ENCODE peak calls at places on chromosomes 5 and 9, in eight cellular contexts. One of them, this sample, is unnamed.

GRCh38 chr5:79025054-79025465 is 40.0 kb upstream of the ARSB start:
- DNase-seq in thoracic aorta: no peak
- DNase-seq in stomach: peak; percentile 58
- DNase-seq in SJSA1: peak; percentile 63
- DNase-seq in naive thymus-derived CD8-positive, alpha-beta T cell: peak; percentile 33
- DNase-seq in neuronal stem cell: peak; percentile 70
- DNase-seq in OCI-M1: peak; percentile 77
- DNase-seq in left cardiac atrium: peak; percentile 47
- DNase-seq in this sample: no peak

GRCh38 chr5:2750758-2751464 is 566 bp downstream of the IRX2 start:
- DNase-seq in thoracic aorta: no peak
- DNase-seq in stomach: no peak
- DNase-seq in SJSA1: peak; percentile 56
- DNase-seq in naive thymus-derived CD8-positive, alpha-beta T cell: no peak
- DNase-seq in neuronal stem cell: no peak
- DNase-seq in OCI-M1: no peak
- DNase-seq in left cardiac atrium: no peak
- DNase-seq in this sample: no peak

GRCh38 chr9:134268308-134268724 is 57.9 kb upstream of the RXRA start:
- DNase-seq in thoracic aorta: no peak
- DNase-seq in stomach: peak; percentile 42
- DNase-seq in SJSA1: no peak
- DNase-seq in naive thymus-derived CD8-positive, alpha-beta T cell: no peak
- DNase-seq in neuronal stem cell: no peak
- DNase-seq in OCI-M1: peak; percentile 30
- DNase-seq in left cardiac atrium: no peak
- DNase-seq in this sample: no peak

GRCh38 chr9:91577540-91577939 is 153.9 kb upstream of the NFIL3 start:
- DNase-seq in thoracic aorta: no peak
- DNase-seq in stomach: no peak
- DNase-seq in SJSA1: no peak
- DNase-seq in naive thymus-derived CD8-positive, alpha-beta T cell: no peak
- DNase-seq in neuronal stem cell: no peak
- DNase-seq in OCI-M1: no peak
- DNase-seq in left cardiac atrium: no peak
- DNase-seq in this sample: no peak

GRCh38 chr9:137989999-137990715 is 112.6 kb downstream of the CACNA1B start:
- DNase-seq in thoracic aorta: no peak
- DNase-seq in stomach: peak; percentile 13
- DNase-seq in SJSA1: no peak
- DNase-seq in naive thymus-derived CD8-positive, alpha-beta T cell: no peak
- DNase-seq in neuronal stem cell: no peak
- DNase-seq in OCI-M1: peak; percentile 92
- DNase-seq in left cardiac atrium: no peak
- DNase-seq in this sample: peak; percentile 28

GRCh38 chr5:173819521-173819920 is 68.6 kb upstream of the CPEB4 start:
- DNase-seq in thoracic aorta: no peak
- DNase-seq in stomach: no peak
- DNase-seq in SJSA1: no peak
- DNase-seq in naive thymus-derived CD8-positive, alpha-beta T cell: no peak
- DNase-seq in neuronal stem cell: no peak
- DNase-seq in OCI-M1: no peak
- DNase-seq in left cardiac atrium: no peak
- DNase-seq in this sample: no peak

GRCh38 chr5:146089287-146089686 is 16.1 kb downstream of the PLAC8L1 start:
- DNase-seq in thoracic aorta: no peak
- DNase-seq in stomach: no peak
- DNase-seq in SJSA1: no peak
- DNase-seq in naive thymus-derived CD8-positive, alpha-beta T cell: no peak
- DNase-seq in neuronal stem cell: no peak
- DNase-seq in OCI-M1: no peak
- DNase-seq in left cardiac atrium: no peak
- DNase-seq in this sample: no peak

GRCh38 chr9:97889941-97890557 is 32.3 kb downstream of the TRMO start:
- DNase-seq in thoracic aorta: no peak
- DNase-seq in stomach: peak; percentile 45
- DNase-seq in SJSA1: no peak
- DNase-seq in naive thymus-derived CD8-positive, alpha-beta T cell: peak; percentile 49
- DNase-seq in neuronal stem cell: peak; percentile 9
- DNase-seq in OCI-M1: peak; percentile 69
- DNase-seq in left cardiac atrium: peak; percentile 36
- DNase-seq in this sample: no peak

GRCh38 chr5:97151370-97151769 is 9.0 kb upstream of the LIX1 start:
- DNase-seq in thoracic aorta: no peak
- DNase-seq in stomach: no peak
- DNase-seq in SJSA1: no peak
- DNase-seq in naive thymus-derived CD8-positive, alpha-beta T cell: no peak
- DNase-seq in neuronal stem cell: no peak
- DNase-seq in OCI-M1: no peak
- DNase-seq in left cardiac atrium: no peak
- DNase-seq in this sample: no peak

GRCh38 chr5:168291281-168291960 is at the start of gene WWC1:
- DNase-seq in thoracic aorta: no peak
- DNase-seq in stomach: peak; percentile 92
- DNase-seq in SJSA1: peak; percentile 74
- DNase-seq in naive thymus-derived CD8-positive, alpha-beta T cell: no peak
- DNase-seq in neuronal stem cell: no peak
- DNase-seq in OCI-M1: no peak
- DNase-seq in left cardiac atrium: peak; percentile 35
- DNase-seq in this sample: no peak

GRCh38 chr9:107784235-107784958 is 294.8 kb upstream of the KLF4 start:
- DNase-seq in thoracic aorta: no peak
- DNase-seq in stomach: no peak
- DNase-seq in SJSA1: no peak
- DNase-seq in naive thymus-derived CD8-positive, alpha-beta T cell: no peak
- DNase-seq in neuronal stem cell: no peak
- DNase-seq in OCI-M1: peak; percentile 97
- DNase-seq in left cardiac atrium: peak; percentile 56
- DNase-seq in this sample: no peak

GRCh38 chr5:172350212-172351181 is 66.9 kb upstream of the UBTD2 start:
- DNase-seq in thoracic aorta: no peak
- DNase-seq in stomach: no peak
- DNase-seq in SJSA1: no peak
- DNase-seq in naive thymus-derived CD8-positive, alpha-beta T cell: no peak
- DNase-seq in neuronal stem cell: no peak
- DNase-seq in OCI-M1: no peak
- DNase-seq in left cardiac atrium: no peak
- DNase-seq in this sample: no peak

GRCh38 chr9:69583641-69584234 is 88.4 kb downstream of the APBA1 start:
- DNase-seq in thoracic aorta: no peak
- DNase-seq in stomach: no peak
- DNase-seq in SJSA1: no peak
- DNase-seq in naive thymus-derived CD8-positive, alpha-beta T cell: no peak
- DNase-seq in neuronal stem cell: no peak
- DNase-seq in OCI-M1: no peak
- DNase-seq in left cardiac atrium: no peak
- DNase-seq in this sample: no peak

GRCh38 chr5:142012792-142013388 is at the start of gene GNPDA1:
- DNase-seq in thoracic aorta: peak; percentile 40
- DNase-seq in stomach: peak; percentile 88
- DNase-seq in SJSA1: peak; percentile 78
- DNase-seq in naive thymus-derived CD8-positive, alpha-beta T cell: peak; percentile 62
- DNase-seq in neuronal stem cell: no peak
- DNase-seq in OCI-M1: peak; percentile 83
- DNase-seq in left cardiac atrium: peak; percentile 87
- DNase-seq in this sample: peak; percentile 92

GRCh38 chr5:149299451-149300054 is 27.9 kb downstream of the AFAP1L1 start:
- DNase-seq in thoracic aorta: no peak
- DNase-seq in stomach: no peak
- DNase-seq in SJSA1: no peak
- DNase-seq in naive thymus-derived CD8-positive, alpha-beta T cell: no peak
- DNase-seq in neuronal stem cell: no peak
- DNase-seq in OCI-M1: no peak
- DNase-seq in left cardiac atrium: peak; percentile 68
- DNase-seq in this sample: no peak

GRCh38 chr9:16689352-16689938 is 181.0 kb downstream of the BNC2 start:
- DNase-seq in thoracic aorta: no peak
- DNase-seq in stomach: peak; percentile 30
- DNase-seq in SJSA1: peak; percentile 46
- DNase-seq in naive thymus-derived CD8-positive, alpha-beta T cell: no peak
- DNase-seq in neuronal stem cell: no peak
- DNase-seq in OCI-M1: no peak
- DNase-seq in left cardiac atrium: peak; percentile 61
- DNase-seq in this sample: no peak

GRCh38 chr9:126248680-126249079 is 77.9 kb upstream of the MVB12B start:
- DNase-seq in thoracic aorta: no peak
- DNase-seq in stomach: no peak
- DNase-seq in SJSA1: no peak
- DNase-seq in naive thymus-derived CD8-positive, alpha-beta T cell: no peak
- DNase-seq in neuronal stem cell: no peak
- DNase-seq in OCI-M1: no peak
- DNase-seq in left cardiac atrium: no peak
- DNase-seq in this sample: no peak

GRCh38 chr5:18314192-18314778 is 680.0 kb downstream of the TAF11L14 start:
- DNase-seq in thoracic aorta: no peak
- DNase-seq in stomach: no peak
- DNase-seq in SJSA1: no peak
- DNase-seq in naive thymus-derived CD8-positive, alpha-beta T cell: no peak
- DNase-seq in neuronal stem cell: no peak
- DNase-seq in OCI-M1: peak; percentile 47
- DNase-seq in left cardiac atrium: no peak
- DNase-seq in this sample: no peak

GRCh38 chr5:72272393-72272792 is 47.6 kb downstream of the MRPS27 start:
- DNase-seq in thoracic aorta: no peak
- DNase-seq in stomach: no peak
- DNase-seq in SJSA1: no peak
- DNase-seq in naive thymus-derived CD8-positive, alpha-beta T cell: no peak
- DNase-seq in neuronal stem cell: no peak
- DNase-seq in OCI-M1: no peak
- DNase-seq in left cardiac atrium: no peak
- DNase-seq in this sample: no peak

GRCh38 chr5:136780518-136780917 is 415.2 kb upstream of the TRPC7 start:
- DNase-seq in thoracic aorta: no peak
- DNase-seq in stomach: no peak
- DNase-seq in SJSA1: no peak
- DNase-seq in naive thymus-derived CD8-positive, alpha-beta T cell: no peak
- DNase-seq in neuronal stem cell: no peak
- DNase-seq in OCI-M1: peak; percentile 4
- DNase-seq in left cardiac atrium: no peak
- DNase-seq in this sample: no peak

GRCh38 chr5:134420326-134420725 is 8.6 kb upstream of the CDKN2AIPNL start:
- DNase-seq in thoracic aorta: no peak
- DNase-seq in stomach: no peak
- DNase-seq in SJSA1: no peak
- DNase-seq in naive thymus-derived CD8-positive, alpha-beta T cell: no peak
- DNase-seq in neuronal stem cell: no peak
- DNase-seq in OCI-M1: no peak
- DNase-seq in left cardiac atrium: no peak
- DNase-seq in this sample: no peak

GRCh38 chr5:77851229-77852067 is 75.3 kb upstream of the TBCA start:
- DNase-seq in thoracic aorta: no peak
- DNase-seq in stomach: no peak
- DNase-seq in SJSA1: no peak
- DNase-seq in naive thymus-derived CD8-positive, alpha-beta T cell: no peak
- DNase-seq in neuronal stem cell: peak; percentile 29
- DNase-seq in OCI-M1: no peak
- DNase-seq in left cardiac atrium: peak; percentile 33
- DNase-seq in this sample: peak; percentile 67

GRCh38 chr9:2158111-2158610 is 143.0 kb downstream of the SMARCA2 start:
- DNase-seq in thoracic aorta: no peak
- DNase-seq in stomach: peak; percentile 53
- DNase-seq in SJSA1: no peak
- DNase-seq in naive thymus-derived CD8-positive, alpha-beta T cell: peak; percentile 2
- DNase-seq in neuronal stem cell: no peak
- DNase-seq in OCI-M1: peak; percentile 61
- DNase-seq in left cardiac atrium: peak; percentile 56
- DNase-seq in this sample: no peak

GRCh38 chr9:128192601-128193371 is 1.4 kb upstream of the CIZ1 start:
- DNase-seq in thoracic aorta: peak; percentile 66
- DNase-seq in stomach: peak; percentile 87
- DNase-seq in SJSA1: peak; percentile 94
- DNase-seq in naive thymus-derived CD8-positive, alpha-beta T cell: no peak
- DNase-seq in neuronal stem cell: no peak
- DNase-seq in OCI-M1: no peak
- DNase-seq in left cardiac atrium: peak; percentile 81
- DNase-seq in this sample: peak; percentile 62

GRCh38 chr9:97557606-97558095 is 56.2 kb downstream of the TMOD1 start:
- DNase-seq in thoracic aorta: peak; percentile 80
- DNase-seq in stomach: peak; percentile 78
- DNase-seq in SJSA1: no peak
- DNase-seq in naive thymus-derived CD8-positive, alpha-beta T cell: no peak
- DNase-seq in neuronal stem cell: no peak
- DNase-seq in OCI-M1: no peak
- DNase-seq in left cardiac atrium: peak; percentile 87
- DNase-seq in this sample: peak; percentile 96

GRCh38 chr9:74498616-74499095 is 1.5 kb downstream of the RORB start:
- DNase-seq in thoracic aorta: no peak
- DNase-seq in stomach: no peak
- DNase-seq in SJSA1: no peak
- DNase-seq in naive thymus-derived CD8-positive, alpha-beta T cell: no peak
- DNase-seq in neuronal stem cell: peak; percentile 31
- DNase-seq in OCI-M1: no peak
- DNase-seq in left cardiac atrium: no peak
- DNase-seq in this sample: no peak

GRCh38 chr5:181031716-181032115 is 8.3 kb upstream of the BTNL9 start:
- DNase-seq in thoracic aorta: no peak
- DNase-seq in stomach: no peak
- DNase-seq in SJSA1: no peak
- DNase-seq in naive thymus-derived CD8-positive, alpha-beta T cell: no peak
- DNase-seq in neuronal stem cell: no peak
- DNase-seq in OCI-M1: no peak
- DNase-seq in left cardiac atrium: no peak
- DNase-seq in this sample: no peak

GRCh38 chr9:124205686-124206352 is 51.9 kb upstream of the NEK6 start:
- DNase-seq in thoracic aorta: no peak
- DNase-seq in stomach: no peak
- DNase-seq in SJSA1: no peak
- DNase-seq in naive thymus-derived CD8-positive, alpha-beta T cell: no peak
- DNase-seq in neuronal stem cell: no peak
- DNase-seq in OCI-M1: peak; percentile 17
- DNase-seq in left cardiac atrium: no peak
- DNase-seq in this sample: no peak

GRCh38 chr5:176748073-176748966 is 62.0 kb upstream of the UNC5A start:
- DNase-seq in thoracic aorta: no peak
- DNase-seq in stomach: no peak
- DNase-seq in SJSA1: peak; percentile 51
- DNase-seq in naive thymus-derived CD8-positive, alpha-beta T cell: no peak
- DNase-seq in neuronal stem cell: no peak
- DNase-seq in OCI-M1: no peak
- DNase-seq in left cardiac atrium: no peak
- DNase-seq in this sample: peak; percentile 33

GRCh38 chr9:37412431-37413151 is 9.9 kb upstream of the GRHPR start:
- DNase-seq in thoracic aorta: no peak
- DNase-seq in stomach: no peak
- DNase-seq in SJSA1: no peak
- DNase-seq in naive thymus-derived CD8-positive, alpha-beta T cell: no peak
- DNase-seq in neuronal stem cell: no peak
- DNase-seq in OCI-M1: no peak
- DNase-seq in left cardiac atrium: no peak
- DNase-seq in this sample: no peak

GRCh38 chr5:145920542-145921210 is 15.7 kb upstream of the SH3RF2 start:
- DNase-seq in thoracic aorta: no peak
- DNase-seq in stomach: no peak
- DNase-seq in SJSA1: no peak
- DNase-seq in naive thymus-derived CD8-positive, alpha-beta T cell: no peak
- DNase-seq in neuronal stem cell: no peak
- DNase-seq in OCI-M1: no peak
- DNase-seq in left cardiac atrium: no peak
- DNase-seq in this sample: no peak

GRCh38 chr9:98222885-98223640 is 30.6 kb upstream of the CORO2A start:
- DNase-seq in thoracic aorta: no peak
- DNase-seq in stomach: no peak
- DNase-seq in SJSA1: peak; percentile 92
- DNase-seq in naive thymus-derived CD8-positive, alpha-beta T cell: no peak
- DNase-seq in neuronal stem cell: no peak
- DNase-seq in OCI-M1: no peak
- DNase-seq in left cardiac atrium: no peak
- DNase-seq in this sample: no peak

GRCh38 chr5:116371935-116372334 is 202.7 kb downstream of the SEMA6A start:
- DNase-seq in thoracic aorta: no peak
- DNase-seq in stomach: no peak
- DNase-seq in SJSA1: no peak
- DNase-seq in naive thymus-derived CD8-positive, alpha-beta T cell: no peak
- DNase-seq in neuronal stem cell: no peak
- DNase-seq in OCI-M1: peak; percentile 7
- DNase-seq in left cardiac atrium: no peak
- DNase-seq in this sample: no peak

GRCh38 chr9:14158911-14159310 is 155.0 kb downstream of the NFIB start:
- DNase-seq in thoracic aorta: no peak
- DNase-seq in stomach: no peak
- DNase-seq in SJSA1: no peak
- DNase-seq in naive thymus-derived CD8-positive, alpha-beta T cell: no peak
- DNase-seq in neuronal stem cell: no peak
- DNase-seq in OCI-M1: no peak
- DNase-seq in left cardiac atrium: no peak
- DNase-seq in this sample: no peak